ENCODE peak calls at places on chromosomes 11 and 22, in four cellular contexts. Z is GM12878, O is K562, U is GM12891. V is an unnamed sample.

GRCh38 chr11:113384551-113384950 is 3.0 kb upstream of the ANKK1 start:
- DNase-seq in Z (no peak), O (no peak), U (no peak), V (no peak)

GRCh38 chr11:120129570-120129969 is 8.3 kb downstream of the TRIM29 start:
- DNase-seq in Z (no peak), O (no peak), U (no peak), V (no peak)

GRCh38 chr22:48489551-48490512 is 1337.8 kb downstream of the BRD1 start:
- DNase-seq in Z (no peak), O (no peak), U (no peak), V (no peak)

GRCh38 chr22:49663311-49663711 is 164.4 kb downstream of the BRD1 start:
- DNase-seq in Z (no peak), O (no peak), U (no peak), V (no peak)

GRCh38 chr11:7251836-7252682 is at the start of gene SYT9:
- DNase-seq in Z (no peak), O (peak), U (peak), V (no peak)

GRCh38 chr11:77589521-77590193 is at the start of gene AQP11:
- DNase-seq in Z (peak), O (peak), U (peak), V (peak)

GRCh38 chr11:61023086-61024035 is 51.9 kb downstream of the CD6 start:
- DNase-seq in Z (no peak), O (no peak), U (no peak), V (no peak)

GRCh38 chr11:60974726-60975125 is 3.2 kb downstream of the CD6 start:
- DNase-seq in Z (no peak), O (no peak), U (no peak), V (no peak)

GRCh38 chr11:75635009-75635909 is 33.6 kb downstream of the MAP6 start:
- DNase-seq in Z (no peak), O (no peak), U (no peak), V (no peak)

GRCh38 chr11:120337133-120337895 is 1.1 kb downstream of the ARHGEF12 start:
- DNase-seq in Z (no peak), O (no peak), U (no peak), V (no peak)

GRCh38 chr22:48444320-48445112 is 1383.2 kb downstream of the BRD1 start:
- DNase-seq in Z (peak), O (no peak), U (peak), V (no peak)

GRCh38 chr11:69376155-69377028 is 82.4 kb downstream of the MYEOV start:
- DNase-seq in Z (no peak), O (no peak), U (no peak), V (no peak)

GRCh38 chr22:48703265-48703941 is 1124.3 kb downstream of the BRD1 start:
- DNase-seq in Z (no peak), O (no peak), U (no peak), V (no peak)

GRCh38 chr11:16226245-16226644 is 130.1 kb downstream of the SOX6 start:
- DNase-seq in Z (no peak), O (no peak), U (no peak), V (no peak)
- TF ChIP-seq SPI1 in Z (no peak), O (no peak), U (no peak), V (no peak)

GRCh38 chr22:39293766-39294368 is 25.6 kb downstream of the RPL3 start:
- DNase-seq in Z (no peak), O (no peak), U (no peak), V (no peak)

GRCh38 chr22:39296981-39297489 is 22.4 kb downstream of the RPL3 start:
- DNase-seq in Z (no peak), O (no peak), U (no peak), V (no peak)

GRCh38 chr22:39292561-39293074 is 26.8 kb downstream of the RPL3 start:
- DNase-seq in Z (no peak), O (peak), U (no peak), V (peak)

GRCh38 chr22:39296535-39296934 is 22.9 kb downstream of the RPL3 start:
- DNase-seq in Z (no peak), O (no peak), U (no peak), V (no peak)

DNA sequence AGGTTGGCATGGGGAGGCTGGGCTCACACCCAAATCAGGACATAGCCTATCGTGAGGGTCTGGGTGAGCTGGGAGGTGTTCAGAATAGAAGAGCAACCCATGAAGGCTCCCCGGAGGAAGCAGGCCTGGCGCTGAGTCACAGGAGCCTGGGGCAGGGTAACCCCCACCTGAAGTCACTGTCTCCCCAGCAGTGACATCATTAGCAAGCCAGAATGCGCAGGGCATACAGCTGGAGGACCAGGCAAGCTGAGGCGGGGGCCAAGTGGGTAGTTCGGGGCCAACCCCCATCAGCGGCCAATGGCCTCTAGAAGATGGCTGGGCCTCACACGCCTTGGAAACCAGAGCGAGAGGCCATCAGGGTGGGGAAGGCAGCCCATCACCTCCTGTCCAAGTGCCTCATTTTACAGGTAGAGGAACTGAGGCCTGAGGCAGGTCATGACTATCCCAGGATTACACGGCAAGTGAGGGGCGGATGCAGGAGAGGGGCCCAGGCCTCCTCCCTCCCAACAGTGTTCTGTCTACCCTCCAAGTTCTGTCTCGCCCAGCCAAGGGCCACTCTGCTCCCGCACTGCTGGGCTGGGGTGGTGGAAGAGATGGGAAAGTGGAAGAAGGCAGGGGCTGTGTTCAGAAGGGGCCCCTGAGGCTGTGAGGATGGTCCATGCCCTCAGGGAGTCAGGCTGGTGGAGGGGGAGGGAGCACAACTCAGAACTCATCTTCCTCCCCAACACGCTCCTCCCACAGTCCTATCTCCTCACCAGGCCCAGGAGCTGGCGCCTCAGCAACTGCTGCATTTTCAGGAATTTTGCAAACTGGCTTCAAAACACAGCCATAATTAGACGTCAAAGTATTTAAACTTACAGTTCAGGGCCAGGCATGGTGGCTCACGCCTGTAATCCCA is 24.6 kb downstream of the RPL3 start:
- DNase-seq in Z (no peak), O (no peak), U (no peak), V (no peak)
- TF ChIP-seq SPI1 in Z (no peak), O (no peak), U (no peak), V (no peak)

DNA sequence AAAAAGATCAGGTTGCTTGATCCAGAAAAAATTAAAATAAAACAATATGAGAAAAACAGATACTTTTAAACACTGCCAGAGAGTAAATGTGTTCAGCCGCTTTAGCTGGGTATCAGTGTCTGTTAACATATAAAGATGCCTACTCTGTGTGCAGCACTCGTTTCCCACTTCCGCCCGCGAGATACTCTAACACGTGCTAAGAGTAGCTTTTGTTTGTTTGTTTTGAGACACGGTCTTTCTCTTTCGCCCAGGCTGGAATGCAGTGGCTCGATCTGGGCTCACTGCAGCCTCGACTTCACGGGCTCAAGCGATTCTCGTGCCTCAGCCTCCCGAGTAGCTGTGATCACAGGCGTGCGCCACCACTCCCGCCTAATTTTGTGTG is 531 bp upstream of the MEN1 start:
- DNase-seq in Z (no peak), O (no peak), U (no peak), V (no peak)
- TF ChIP-seq SPI1 in Z (no peak), O (peak), U (peak), V (no peak)

GRCh38 chr22:30866811-30867271 is 101.7 kb downstream of the MORC2 start:
- DNase-seq in Z (no peak), O (no peak), U (peak), V (no peak)
- TF ChIP-seq SPI1 in Z (no peak), O (no peak), U (no peak), V (no peak)

GRCh38 chr11:124717786-124718634 is 21.7 kb upstream of the NRGN start:
- DNase-seq in Z (no peak), O (no peak), U (no peak), V (no peak)
- TF ChIP-seq SPI1 in Z (no peak), O (no peak), U (no peak), V (no peak)